ENCODE peak calls at places on chromosomes 1 and 21, in four cellular contexts. One of them, this sample, is unnamed.

GRCh38 chr1:6460349-6461236 is 5.4 kb downstream of the TNFRSF25 start:
- DNase-seq in K562: no peak
- DNase-seq in HepG2: no peak
- DNase-seq in HCT116: no peak
- DNase-seq in this sample: no peak

GRCh38 chr1:243325305-243325890 is 69.6 kb downstream of the SDCCAG8 start:
- DNase-seq in K562: peak; percentile 42
- DNase-seq in HepG2: peak; percentile 39
- DNase-seq in HCT116: peak; percentile 38
- DNase-seq in this sample: peak; percentile 51

GRCh38 chr1:111030590-111030989 is 66.9 kb upstream of the LRIF1 start:
- DNase-seq in K562: peak; percentile 52
- DNase-seq in HepG2: peak; percentile 65
- DNase-seq in HCT116: peak; percentile 49
- DNase-seq in this sample: peak; percentile 35

GRCh38 chr1:46368781-46369180 is 25.3 kb upstream of the FAAH start:
- DNase-seq in K562: no peak
- DNase-seq in HepG2: no peak
- DNase-seq in HCT116: no peak
- DNase-seq in this sample: no peak

GRCh38 chr1:224615861-224616760 is at the start of gene CNIH3:
- DNase-seq in K562: no peak
- DNase-seq in HepG2: no peak
- DNase-seq in HCT116: no peak
- DNase-seq in this sample: no peak

GRCh38 chr1:226779536-226779935 is 40.5 kb upstream of the ITPKB start:
- DNase-seq in K562: no peak
- DNase-seq in HepG2: no peak
- DNase-seq in HCT116: no peak
- DNase-seq in this sample: no peak

GRCh38 chr21:42654179-42654912 is 925 bp downstream of the PDE9A start:
- DNase-seq in K562: no peak
- DNase-seq in HepG2: peak; percentile 30
- DNase-seq in HCT116: no peak
- DNase-seq in this sample: no peak

GRCh38 chr21:36156815-36157670 is at the start of gene DOP1B:
- DNase-seq in K562: no peak
- DNase-seq in HepG2: no peak
- DNase-seq in HCT116: no peak
- DNase-seq in this sample: no peak

GRCh38 chr1:46595127-46595526 is 8.9 kb downstream of the MKNK1 start:
- DNase-seq in K562: peak; percentile 47
- DNase-seq in HepG2: no peak
- DNase-seq in HCT116: no peak
- DNase-seq in this sample: no peak

GRCh38 chr1:51956528-51957509 is 33.7 kb downstream of the RAB3B start:
- DNase-seq in K562: no peak
- DNase-seq in HepG2: no peak
- DNase-seq in HCT116: peak; percentile 15
- DNase-seq in this sample: no peak

GRCh38 chr1:243475966-243476365 is 220.1 kb downstream of the SDCCAG8 start:
- DNase-seq in K562: peak; percentile 55
- DNase-seq in HepG2: no peak
- DNase-seq in HCT116: no peak
- DNase-seq in this sample: no peak

GRCh38 chr1:44608141-44608540 is 66.1 kb downstream of the TMEM53 start:
- DNase-seq in K562: no peak
- DNase-seq in HepG2: peak; percentile 23
- DNase-seq in HCT116: no peak
- DNase-seq in this sample: no peak

GRCh38 chr1:32980080-32980479 is 15.5 kb upstream of the RNF19B start:
- DNase-seq in K562: no peak
- DNase-seq in HepG2: no peak
- DNase-seq in HCT116: no peak
- DNase-seq in this sample: no peak

GRCh38 chr21:43603641-43604504 is 55.4 kb downstream of the HSF2BP start:
- DNase-seq in K562: no peak
- DNase-seq in HepG2: peak; percentile 15
- DNase-seq in HCT116: no peak
- DNase-seq in this sample: no peak

GRCh38 chr21:25838809-25839208 is 104.0 kb downstream of the GABPA start:
- DNase-seq in K562: no peak
- DNase-seq in HepG2: no peak
- DNase-seq in HCT116: no peak
- DNase-seq in this sample: no peak

GRCh38 chr21:24939288-24939687 is 668.0 kb downstream of the MRPL39 start:
- DNase-seq in K562: no peak
- DNase-seq in HepG2: no peak
- DNase-seq in HCT116: no peak
- DNase-seq in this sample: no peak

GRCh38 chr1:227466039-227466645 is 97.2 kb upstream of the ZNF678 start:
- DNase-seq in K562: no peak
- DNase-seq in HepG2: no peak
- DNase-seq in HCT116: no peak
- DNase-seq in this sample: no peak

GRCh38 chr1:37765937-37766664 is 1.2 kb upstream of the EPHA10 start:
- DNase-seq in K562: peak; percentile 56
- DNase-seq in HepG2: no peak
- DNase-seq in HCT116: peak; percentile 2
- DNase-seq in this sample: no peak

GRCh38 chr1:108034396-108034795 is 69.4 kb upstream of the VAV3 start:
- DNase-seq in K562: no peak
- DNase-seq in HepG2: no peak
- DNase-seq in HCT116: no peak
- DNase-seq in this sample: no peak

GRCh38 chr1:237962985-237963384 is 72.3 kb upstream of the ZP4 start:
- DNase-seq in K562: no peak
- DNase-seq in HepG2: no peak
- DNase-seq in HCT116: no peak
- DNase-seq in this sample: no peak

GRCh38 chr1:81731989-81732388 is 68.7 kb upstream of the ADGRL2 start:
- DNase-seq in K562: no peak
- DNase-seq in HepG2: no peak
- DNase-seq in HCT116: no peak
- DNase-seq in this sample: no peak

GRCh38 chr1:61089338-61089737 is 7.0 kb downstream of the NFIA start:
- DNase-seq in K562: no peak
- DNase-seq in HepG2: peak; percentile 90
- DNase-seq in HCT116: no peak
- DNase-seq in this sample: no peak

GRCh38 chr1:1321477-1321876 is 3.0 kb downstream of the INTS11 start:
- DNase-seq in K562: no peak
- DNase-seq in HepG2: no peak
- DNase-seq in HCT116: no peak
- DNase-seq in this sample: no peak

GRCh38 chr1:6984996-6985395 is 199.7 kb downstream of the CAMTA1 start:
- DNase-seq in K562: no peak
- DNase-seq in HepG2: no peak
- DNase-seq in HCT116: no peak
- DNase-seq in this sample: no peak

GRCh38 chr1:111515291-111516007 is 12.0 kb upstream of the ADORA3 start:
- DNase-seq in K562: no peak
- DNase-seq in HepG2: no peak
- DNase-seq in HCT116: no peak
- DNase-seq in this sample: no peak

GRCh38 chr1:203214889-203215288 is 14.6 kb downstream of the CHIT1 start:
- DNase-seq in K562: no peak
- DNase-seq in HepG2: no peak
- DNase-seq in HCT116: no peak
- DNase-seq in this sample: no peak

DNA sequence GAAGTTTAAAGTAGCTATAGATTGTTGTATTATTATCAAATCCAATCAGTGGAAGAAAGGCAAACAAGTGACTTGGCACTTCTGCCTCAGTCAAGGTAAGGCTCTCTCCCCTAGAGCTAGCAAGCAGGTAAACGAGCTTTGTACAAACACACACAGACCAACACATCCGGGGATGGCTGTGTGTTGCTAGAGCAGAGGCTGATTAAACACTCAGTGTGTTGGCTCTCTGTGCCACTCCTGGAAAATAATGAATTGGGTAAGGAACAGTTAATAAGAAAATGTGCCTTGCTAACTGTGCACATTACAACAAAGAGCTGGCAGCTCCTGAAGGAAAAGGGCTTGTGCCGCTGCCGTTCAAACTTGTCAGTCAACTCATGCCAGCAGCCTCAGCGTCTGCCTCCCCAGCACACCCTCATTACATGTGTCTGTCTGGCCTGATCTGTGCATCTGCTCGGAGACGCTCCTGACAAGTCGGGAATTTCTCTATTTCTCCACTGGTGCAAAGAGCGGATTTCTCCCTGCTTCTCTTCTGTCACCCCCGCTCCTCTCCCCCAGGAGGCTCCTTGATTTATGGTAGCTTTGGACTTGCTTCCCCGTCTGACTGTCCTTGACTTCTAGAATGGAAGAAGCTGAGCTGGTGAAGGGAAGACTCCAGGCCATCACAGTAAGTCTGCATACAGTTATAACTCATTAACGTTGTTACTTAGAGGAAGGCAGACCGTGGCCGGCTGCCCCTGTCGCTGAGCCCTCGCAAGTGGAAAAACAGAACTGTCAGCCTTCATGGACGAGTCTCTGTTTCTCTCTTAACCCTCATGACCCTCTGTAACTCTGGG is at the start of gene PALMD:
- DNase-seq in K562: peak; percentile 49
- DNase-seq in HepG2: peak; percentile 61
- DNase-seq in HCT116: no peak
- DNase-seq in this sample: no peak
- H3K4me3 ChIP-seq in K562: peak within 1 kb of the TSS; percentile 31
- H3K4me3 ChIP-seq in HepG2: peak within 1 kb of the TSS; percentile 74
- H3K4me3 ChIP-seq in HCT116: no peak within 1 kb of the TSS
- H3K4me3 ChIP-seq in this sample: no peak within 1 kb of the TSS

DNA sequence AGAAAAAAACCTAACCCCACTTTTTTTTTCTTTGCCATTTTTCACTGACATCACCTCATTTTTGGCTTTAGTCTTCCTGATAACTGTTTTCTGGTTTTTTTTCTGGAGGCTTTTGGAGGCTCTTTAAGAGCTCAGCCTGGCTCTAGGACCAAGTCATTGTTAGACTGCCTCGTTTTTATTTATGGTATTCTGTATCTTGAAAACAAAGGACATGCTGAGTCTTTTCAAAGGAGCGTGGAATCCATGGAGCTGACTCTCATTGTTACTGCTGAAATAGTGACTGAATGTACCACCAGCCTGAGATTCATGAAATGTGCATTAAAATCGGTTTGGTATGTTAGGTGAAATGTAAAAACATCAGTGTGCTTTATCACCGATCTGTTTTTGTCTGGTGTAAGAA is 28.0 kb downstream of the RASAL2 start:
- DNase-seq in K562: no peak
- DNase-seq in HepG2: no peak
- DNase-seq in HCT116: no peak
- DNase-seq in this sample: no peak
- H3K27ac ChIP-seq in K562: no peak overlapping the region
- H3K27ac ChIP-seq in HepG2: no peak overlapping the region
- H3K27ac ChIP-seq in HCT116: no peak overlapping the region
- H3K27ac ChIP-seq in this sample: peak overlapping the region; percentile 57

GRCh38 chr1:180097319-180097605 is 57.4 kb upstream of the QSOX1 start:
- DNase-seq in K562: no peak
- DNase-seq in HepG2: no peak
- DNase-seq in HCT116: no peak
- DNase-seq in this sample: no peak

GRCh38 chr1:180101411-180101810 is 53.3 kb upstream of the QSOX1 start:
- DNase-seq in K562: no peak
- DNase-seq in HepG2: no peak
- DNase-seq in HCT116: no peak
- DNase-seq in this sample: no peak

GRCh38 chr1:180096584-180097318 is 57.9 kb upstream of the QSOX1 start:
- DNase-seq in K562: no peak
- DNase-seq in HepG2: no peak
- DNase-seq in HCT116: no peak
- DNase-seq in this sample: no peak

GRCh38 chr1:180094705-180095280 is 59.9 kb upstream of the QSOX1 start:
- DNase-seq in K562: no peak
- DNase-seq in HepG2: no peak
- DNase-seq in HCT116: no peak
- DNase-seq in this sample: no peak

GRCh38 chr1:180098242-180098995 is 56.2 kb upstream of the QSOX1 start:
- DNase-seq in K562: no peak
- DNase-seq in HepG2: no peak
- DNase-seq in HCT116: no peak
- DNase-seq in this sample: no peak
- TF ChIP-seq TCF7L2 in K562: no peak
- TF ChIP-seq TCF7L2 in HepG2: no peak
- TF ChIP-seq TCF7L2 in HCT116: no peak
- TF ChIP-seq TCF7L2 in this sample: peak; percentile 58

DNA sequence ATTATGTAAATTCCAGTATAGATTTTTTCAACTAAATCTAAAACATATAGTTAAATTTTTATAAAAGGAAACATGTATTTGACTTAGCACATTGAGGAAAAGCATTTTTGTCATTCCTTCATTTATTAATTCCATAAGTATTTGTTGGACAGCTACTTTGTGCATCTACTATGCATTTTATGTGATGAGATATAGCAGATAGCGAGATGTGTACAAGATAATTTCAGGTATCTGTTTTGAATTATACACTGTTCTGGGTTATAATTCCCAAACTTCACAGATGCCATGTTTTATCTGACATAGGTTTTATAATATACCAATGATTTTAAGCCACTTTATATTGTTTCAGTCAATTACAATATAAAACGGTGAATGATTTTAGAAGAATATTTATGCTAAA is 398.7 kb downstream of the USH2A start:
- DNase-seq in K562: no peak
- DNase-seq in HepG2: no peak
- DNase-seq in HCT116: no peak
- DNase-seq in this sample: no peak
- H3K4me3 ChIP-seq in K562: no peak overlapping the region
- H3K4me3 ChIP-seq in HepG2: no peak overlapping the region
- H3K4me3 ChIP-seq in HCT116: no peak overlapping the region
- H3K4me3 ChIP-seq in this sample: no peak overlapping the region

This sample was measured in Panc1.